ENCODE peak calls at places on chromosome 21, in five cellular contexts. One of them, this sample, is unnamed.

GRCh38 chr21:26842976-26843911 is 2.0 kb downstream of the ADAMTS1 start:
- DNase-seq in dorsolateral prefrontal cortex: peak
- DNase-seq in HCT116: no peak
- DNase-seq in sigmoid colon: peak
- DNase-seq in AG04450: peak
- DNase-seq in this sample: peak

GRCh38 chr21:44795342-44795741 is 6.3 kb downstream of the UBE2G2 start:
- DNase-seq in AG04450: no peak
- DNase-seq in dorsolateral prefrontal cortex: no peak
- DNase-seq in HCT116: no peak
- DNase-seq in sigmoid colon: no peak
- DNase-seq in this sample: no peak

GRCh38 chr21:26881504-26882228 is 36.5 kb upstream of the ADAMTS1 start:
- DNase-seq in sigmoid colon: no peak
- DNase-seq in AG04450: peak
- DNase-seq in dorsolateral prefrontal cortex: no peak
- DNase-seq in HCT116: no peak
- DNase-seq in this sample: no peak

GRCh38 chr21:25515484-25516405 is 91.5 kb downstream of the MRPL39 start:
- DNase-seq in AG04450: peak
- DNase-seq in HCT116: no peak
- DNase-seq in dorsolateral prefrontal cortex: no peak
- DNase-seq in sigmoid colon: no peak
- DNase-seq in this sample: no peak

GRCh38 chr21:26447932-26448331 is 125.2 kb downstream of the CYYR1 start:
- DNase-seq in sigmoid colon: no peak
- DNase-seq in HCT116: no peak
- DNase-seq in dorsolateral prefrontal cortex: no peak
- DNase-seq in AG04450: no peak
- DNase-seq in this sample: no peak

GRCh38 chr21:44013380-44014088 is 1.4 kb downstream of the TRAPPC10 start:
- DNase-seq in AG04450: no peak
- DNase-seq in sigmoid colon: no peak
- DNase-seq in HCT116: no peak
- DNase-seq in dorsolateral prefrontal cortex: no peak
- DNase-seq in this sample: peak

GRCh38 chr21:45119812-45120211 is 45.4 kb downstream of the ADARB1 start:
- DNase-seq in HCT116: no peak
- DNase-seq in sigmoid colon: no peak
- DNase-seq in AG04450: no peak
- DNase-seq in dorsolateral prefrontal cortex: no peak
- DNase-seq in this sample: no peak

GRCh38 chr21:43361493-43362296 is 65.2 kb downstream of the SIK1 start:
- DNase-seq in dorsolateral prefrontal cortex: no peak
- DNase-seq in HCT116: no peak
- DNase-seq in sigmoid colon: peak
- DNase-seq in AG04450: peak
- DNase-seq in this sample: no peak

GRCh38 chr21:34651642-34652041 is 17.2 kb upstream of the CLIC6 start:
- DNase-seq in HCT116: no peak
- DNase-seq in sigmoid colon: no peak
- DNase-seq in AG04450: no peak
- DNase-seq in dorsolateral prefrontal cortex: no peak
- DNase-seq in this sample: no peak

GRCh38 chr21:33265664-33266049 is 510 bp upstream of the IL10RB start:
- DNase-seq in HCT116: no peak
- DNase-seq in dorsolateral prefrontal cortex: no peak
- DNase-seq in AG04450: no peak
- DNase-seq in sigmoid colon: peak
- DNase-seq in this sample: no peak

GRCh38 chr21:43331962-43332458 is 94.9 kb downstream of the SIK1 start:
- DNase-seq in HCT116: no peak
- DNase-seq in sigmoid colon: no peak
- DNase-seq in dorsolateral prefrontal cortex: no peak
- DNase-seq in AG04450: peak
- DNase-seq in this sample: peak

GRCh38 chr21:9837946-9838801 is 683.2 kb upstream of the TPTE start:
- DNase-seq in dorsolateral prefrontal cortex: no peak
- DNase-seq in AG04450: no peak
- DNase-seq in sigmoid colon: peak
- DNase-seq in HCT116: no peak
- DNase-seq in this sample: no peak

GRCh38 chr21:27693376-27693775 is 726.5 kb upstream of the ADAMTS5 start:
- DNase-seq in HCT116: no peak
- DNase-seq in sigmoid colon: no peak
- DNase-seq in AG04450: no peak
- DNase-seq in dorsolateral prefrontal cortex: no peak
- DNase-seq in this sample: no peak

GRCh38 chr21:45407629-45408247 is 2.8 kb downstream of the COL18A1 start:
- DNase-seq in AG04450: no peak
- DNase-seq in dorsolateral prefrontal cortex: no peak
- DNase-seq in HCT116: no peak
- DNase-seq in sigmoid colon: peak
- DNase-seq in this sample: no peak

GRCh38 chr21:26127918-26128317 is 42.7 kb downstream of the APP start:
- DNase-seq in HCT116: no peak
- DNase-seq in dorsolateral prefrontal cortex: no peak
- DNase-seq in AG04450: no peak
- DNase-seq in sigmoid colon: no peak
- DNase-seq in this sample: peak

GRCh38 chr21:32562426-32562825 is 22.9 kb downstream of the TCP10L start:
- DNase-seq in AG04450: no peak
- DNase-seq in HCT116: no peak
- DNase-seq in dorsolateral prefrontal cortex: no peak
- DNase-seq in sigmoid colon: no peak
- DNase-seq in this sample: no peak

GRCh38 chr21:38628426-38628825 is 130.1 kb upstream of the ERG start:
- DNase-seq in HCT116: no peak
- DNase-seq in dorsolateral prefrontal cortex: no peak
- DNase-seq in AG04450: no peak
- DNase-seq in sigmoid colon: no peak
- DNase-seq in this sample: no peak

GRCh38 chr21:42534901-42535378 is 21.3 kb downstream of the SLC37A1 start:
- DNase-seq in sigmoid colon: no peak
- DNase-seq in AG04450: no peak
- DNase-seq in dorsolateral prefrontal cortex: no peak
- DNase-seq in HCT116: no peak
- DNase-seq in this sample: no peak

GRCh38 chr21:43866233-43866632 is 1.2 kb downstream of the AGPAT3 start:
- DNase-seq in sigmoid colon: peak
- DNase-seq in AG04450: no peak
- DNase-seq in HCT116: no peak
- DNase-seq in dorsolateral prefrontal cortex: peak
- DNase-seq in this sample: peak

DNA sequence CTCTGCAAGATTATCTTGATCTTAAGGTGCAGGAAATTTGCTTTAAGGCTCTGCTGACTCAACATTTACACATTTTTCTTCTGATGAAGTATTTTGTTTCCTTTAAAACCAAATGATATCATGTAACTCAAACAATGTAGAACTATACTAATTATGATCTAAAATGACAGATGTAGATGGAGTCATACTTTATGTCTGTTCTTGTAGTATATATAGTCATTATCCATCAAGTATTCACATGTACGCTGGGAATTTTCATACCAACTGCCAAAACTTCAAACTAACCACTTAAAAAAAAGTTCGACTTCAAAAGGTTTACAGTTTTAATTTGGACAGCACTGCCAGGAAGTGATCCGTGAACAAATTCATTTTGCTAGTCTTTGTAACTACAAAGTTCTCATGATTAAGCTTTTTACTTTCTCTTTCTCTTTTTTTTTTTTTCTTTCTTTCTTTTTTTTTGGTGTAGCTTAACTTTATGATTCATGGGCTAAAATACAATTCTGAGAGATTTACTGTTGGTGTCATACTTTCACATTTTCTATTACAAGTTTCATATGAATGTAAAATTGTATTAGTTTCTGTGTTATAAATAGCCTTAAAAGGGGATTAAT is 509.0 kb upstream of the CXADR start:
- DNase-seq in dorsolateral prefrontal cortex: no peak
- DNase-seq in sigmoid colon: no peak
- DNase-seq in HCT116: no peak
- DNase-seq in AG04450: no peak
- DNase-seq in this sample: no peak
- H3K4me3 ChIP-seq in dorsolateral prefrontal cortex: no peak
- H3K4me3 ChIP-seq in sigmoid colon: no peak
- H3K4me3 ChIP-seq in HCT116: no peak
- H3K4me3 ChIP-seq in AG04450: no peak
- H3K4me3 ChIP-seq in this sample: no peak

DNA sequence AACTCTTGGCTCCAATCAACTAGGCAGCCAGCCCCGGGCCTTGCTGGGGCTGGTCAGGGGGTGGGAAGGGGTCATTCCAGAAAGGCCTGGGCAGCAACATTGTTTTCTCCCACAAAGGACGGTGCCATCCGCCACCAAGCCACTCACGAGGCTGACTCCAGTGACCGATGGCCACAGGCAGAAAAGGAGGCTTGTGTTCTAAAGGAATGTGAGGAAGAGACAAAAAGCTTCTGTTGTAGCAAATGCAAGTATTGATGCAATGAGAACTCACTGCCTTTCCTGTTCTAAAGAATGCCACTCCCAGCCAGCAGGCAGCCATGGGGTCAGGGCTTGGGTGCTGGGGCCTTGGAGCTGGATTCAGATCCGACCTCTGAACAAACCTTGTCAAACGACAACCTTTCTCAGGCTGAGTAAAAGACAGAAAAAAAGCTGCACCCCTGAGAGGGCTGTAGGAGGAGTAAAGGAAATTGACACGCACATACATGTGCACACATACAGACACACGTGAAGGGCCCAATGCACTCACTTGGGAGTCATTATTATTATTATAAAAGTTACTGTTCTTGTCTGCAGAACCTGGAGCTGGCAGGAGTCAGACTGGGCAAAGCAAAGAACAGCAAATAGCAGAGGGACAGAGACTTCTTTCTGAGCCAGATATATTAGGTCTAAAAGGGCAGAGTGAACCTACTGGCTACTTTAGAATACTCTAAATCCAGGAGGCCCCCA is 13.9 kb upstream of the PRMT2 start:
- DNase-seq in dorsolateral prefrontal cortex: no peak
- DNase-seq in AG04450: no peak
- DNase-seq in sigmoid colon: peak
- DNase-seq in HCT116: no peak
- DNase-seq in this sample: no peak
- H3K4me3 ChIP-seq in dorsolateral prefrontal cortex: no peak
- H3K4me3 ChIP-seq in AG04450: no peak
- H3K4me3 ChIP-seq in sigmoid colon: no peak
- H3K4me3 ChIP-seq in HCT116: no peak
- H3K4me3 ChIP-seq in this sample: no peak

GRCh38 chr21:17519208-17519738 is 6.4 kb downstream of the CXADR start:
- DNase-seq in sigmoid colon: no peak
- DNase-seq in HCT116: no peak
- DNase-seq in dorsolateral prefrontal cortex: no peak
- DNase-seq in AG04450: no peak
- DNase-seq in this sample: no peak

GRCh38 chr21:17514124-17514481 is 1.3 kb downstream of the CXADR start:
- DNase-seq in AG04450: no peak
- DNase-seq in HCT116: no peak
- DNase-seq in dorsolateral prefrontal cortex: no peak
- DNase-seq in sigmoid colon: no peak
- DNase-seq in this sample: no peak

GRCh38 chr21:17512245-17513213 is at the start of gene CXADR:
- DNase-seq in dorsolateral prefrontal cortex: peak
- DNase-seq in AG04450: no peak
- DNase-seq in sigmoid colon: no peak
- DNase-seq in HCT116: peak
- DNase-seq in this sample: peak

GRCh38 chr21:17513214-17514123 is 626 bp downstream of the CXADR start:
- DNase-seq in HCT116: no peak
- DNase-seq in AG04450: no peak
- DNase-seq in dorsolateral prefrontal cortex: peak
- DNase-seq in sigmoid colon: no peak
- DNase-seq in this sample: peak
- H3K4me3 ChIP-seq in HCT116: peak
- H3K4me3 ChIP-seq in AG04450: peak
- H3K4me3 ChIP-seq in dorsolateral prefrontal cortex: peak
- H3K4me3 ChIP-seq in sigmoid colon: peak
- H3K4me3 ChIP-seq in this sample: peak

DNA sequence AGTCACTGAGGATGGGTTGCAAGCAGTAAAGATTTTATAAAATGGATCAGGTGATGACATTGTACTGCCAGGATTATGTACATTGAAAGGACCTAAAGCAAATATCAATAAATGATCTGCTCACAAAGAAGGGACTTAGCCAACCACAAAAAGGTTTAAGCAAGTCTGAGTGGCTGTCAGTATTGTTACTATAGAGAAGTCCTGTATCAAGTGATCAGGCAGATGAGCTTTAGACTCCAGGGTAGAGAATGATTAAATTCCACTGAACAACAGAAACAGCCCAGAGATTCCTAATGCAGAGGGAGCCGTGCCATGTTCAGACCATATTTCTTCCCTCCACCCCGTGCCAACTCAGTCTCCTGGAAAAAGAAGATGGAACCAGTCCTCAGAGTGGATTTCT is 138.9 kb downstream of the SETD4 start:
- DNase-seq in dorsolateral prefrontal cortex: no peak
- DNase-seq in AG04450: no peak
- DNase-seq in sigmoid colon: no peak
- DNase-seq in HCT116: no peak
- DNase-seq in this sample: no peak
- H3K4me3 ChIP-seq in dorsolateral prefrontal cortex: no peak
- H3K4me3 ChIP-seq in AG04450: no peak
- H3K4me3 ChIP-seq in sigmoid colon: no peak
- H3K4me3 ChIP-seq in HCT116: no peak
- H3K4me3 ChIP-seq in this sample: no peak

GRCh38 chr21:29297483-29298347 is 1.0 kb upstream of the BACH1 start:
- DNase-seq in sigmoid colon: no peak
- DNase-seq in AG04450: no peak
- DNase-seq in dorsolateral prefrontal cortex: no peak
- DNase-seq in HCT116: no peak
- DNase-seq in this sample: no peak
- H3K4me3 ChIP-seq in sigmoid colon: peak
- H3K4me3 ChIP-seq in AG04450: peak
- H3K4me3 ChIP-seq in dorsolateral prefrontal cortex: peak
- H3K4me3 ChIP-seq in HCT116: no peak
- H3K4me3 ChIP-seq in this sample: peak

GRCh38 chr21:29265690-29266479 is 32.8 kb upstream of the BACH1 start:
- DNase-seq in sigmoid colon: no peak
- DNase-seq in HCT116: no peak
- DNase-seq in dorsolateral prefrontal cortex: no peak
- DNase-seq in AG04450: no peak
- DNase-seq in this sample: no peak
- H3K4me3 ChIP-seq in sigmoid colon: no peak
- H3K4me3 ChIP-seq in HCT116: no peak
- H3K4me3 ChIP-seq in dorsolateral prefrontal cortex: no peak
- H3K4me3 ChIP-seq in AG04450: no peak
- H3K4me3 ChIP-seq in this sample: no peak

This sample was measured in SJSA1.